ENCODE peak calls at places on chromosomes 7 and 10, in five cellular contexts. W, B, P, K and Q are unnamed samples. For H3K4me1, the result is how much of the 10 kb centered on the place peaks cover.

GRCh38 chr10:78511324-78512204 is 477.9 kb downstream of the RPS24 start:
- DNase-seq in W (no peak), B (no peak), P (no peak), K (no peak), Q (no peak)

GRCh38 chr10:12720217-12720981 is 281.1 kb downstream of the CCDC3 start:
- DNase-seq in W (no peak), B (no peak), P (no peak), K (peak), Q (peak)

GRCh38 chr10:129719889-129720590 is 244.0 kb downstream of the EBF3 start:
- DNase-seq in W (no peak), B (no peak), P (no peak), K (no peak), Q (no peak)

GRCh38 chr7:85172530-85172941 is 14.3 kb downstream of the SEMA3D start:
- DNase-seq in W (no peak), B (no peak), P (no peak), K (no peak), Q (peak)

GRCh38 chr7:122528879-122529481 is 169.9 kb downstream of the RNF133 start:
- DNase-seq in W (peak), B (no peak), P (no peak), K (peak), Q (peak)

GRCh38 chr10:21702633-21703111 is 168.6 kb downstream of the MLLT10 start:
- DNase-seq in W (no peak), B (no peak), P (no peak), K (no peak), Q (no peak)

GRCh38 chr10:67036808-67037207 is 111.0 kb downstream of the LRRTM3 start:
- DNase-seq in W (no peak), B (no peak), P (no peak), K (no peak), Q (no peak)

GRCh38 chr7:116305485-116306408 is 95.4 kb downstream of the TES start:
- DNase-seq in W (no peak), B (no peak), P (no peak), K (peak), Q (peak)

GRCh38 chr7:143458263-143458662 is 15.0 kb downstream of the TAS2R60 start:
- DNase-seq in W (no peak), B (no peak), P (no peak), K (peak), Q (no peak)

GRCh38 chr7:150755473-150756099 is 18.4 kb downstream of the GIMAP5 start:
- DNase-seq in W (no peak), B (no peak), P (no peak), K (no peak), Q (no peak)

GRCh38 chr7:73541722-73542121 is 15.8 kb downstream of the BCL7B start:
- DNase-seq in W (no peak), B (no peak), P (no peak), K (no peak), Q (no peak)

GRCh38 chr7:30082686-30083085 is 52.1 kb upstream of the MTURN start:
- DNase-seq in W (no peak), B (no peak), P (no peak), K (no peak), Q (no peak)

GRCh38 chr10:22684707-22685106 is 29.7 kb downstream of the PIP4K2A start:
- DNase-seq in W (no peak), B (no peak), P (no peak), K (no peak), Q (no peak)

GRCh38 chr10:128016423-128017060 is 109.6 kb downstream of the PTPRE start:
- DNase-seq in W (no peak), B (no peak), P (no peak), K (no peak), Q (no peak)

GRCh38 chr10:1736180-1736971 is 949 bp downstream of the ADARB2 start:
- DNase-seq in W (no peak), B (no peak), P (no peak), K (no peak), Q (no peak)

GRCh38 chr10:86671985-86672710 is 3.8 kb downstream of the LDB3 start:
- DNase-seq in W (no peak), B (no peak), P (no peak), K (no peak), Q (peak)

GRCh38 chr10:3141361-3142005 is 31.1 kb downstream of the PITRM1 start:
- DNase-seq in W (no peak), B (no peak), P (no peak), K (no peak), Q (no peak)

GRCh38 chr10:69224862-69225657 is 4.9 kb downstream of the HKDC1 start:
- DNase-seq in W (no peak), B (no peak), P (no peak), K (no peak), Q (no peak)

GRCh38 chr7:86013662-86014061 is 630.0 kb upstream of the GRM3 start:
- DNase-seq in W (no peak), B (no peak), P (no peak), K (no peak), Q (no peak)

GRCh38 chr10:101570764-101571572 is 17.1 kb downstream of the POLL start:
- DNase-seq in W (no peak), B (no peak), P (no peak), K (peak), Q (no peak)

GRCh38 chr10:48330269-48330668 is 23.8 kb downstream of the MAPK8 start:
- DNase-seq in W (no peak), B (no peak), P (no peak), K (no peak), Q (peak)

GRCh38 chr7:4841007-4841784 is 20.6 kb downstream of the PAPOLB start:
- DNase-seq in W (no peak), B (no peak), P (peak), K (no peak), Q (no peak)
- H2BK12ac ChIP-seq in W (no peak), B (no peak), P (no peak), K (no peak), Q (no peak)

GRCh38 chr7:42090056-42090455 is 147.0 kb downstream of the GLI3 start:
- DNase-seq in W (no peak), B (no peak), P (no peak), K (no peak), Q (peak)
- H3K4me1 ChIP-seq in W (under half), B (under half), P (under half), K (under half), Q (under half)

DNA sequence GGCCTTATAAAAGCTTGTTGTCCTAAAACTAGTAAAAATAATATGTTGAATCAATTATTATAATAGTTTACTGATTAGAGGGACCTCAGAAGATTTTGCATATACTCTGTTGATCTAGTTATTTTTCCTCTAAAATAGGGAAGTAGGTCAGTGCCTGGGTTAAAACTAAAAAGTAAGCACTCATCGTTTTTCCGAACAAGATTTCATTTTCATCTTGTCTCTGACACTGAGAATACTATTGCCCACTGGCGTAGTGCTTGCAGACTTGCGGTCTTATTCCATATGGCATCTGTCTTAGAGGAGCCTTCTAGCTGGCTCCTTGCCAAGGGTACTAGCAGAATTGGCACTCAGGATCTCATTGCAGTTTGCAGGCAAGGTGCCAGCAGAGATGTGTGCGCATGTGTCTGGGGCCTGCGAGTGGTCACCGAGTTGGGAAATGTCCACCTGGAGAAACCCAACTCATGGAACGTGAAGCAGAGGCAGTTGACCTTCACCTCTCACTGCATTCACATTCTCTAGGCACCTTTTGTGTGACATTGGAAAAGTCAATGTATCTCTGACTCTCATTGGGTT is 143.4 kb downstream of the CELF2 start:
- DNase-seq in W (no peak), B (no peak), P (no peak), K (no peak), Q (no peak)
- H3K9ac ChIP-seq in W (no peak), B (no peak), P (no peak), K (no peak), Q (no peak)

DNA sequence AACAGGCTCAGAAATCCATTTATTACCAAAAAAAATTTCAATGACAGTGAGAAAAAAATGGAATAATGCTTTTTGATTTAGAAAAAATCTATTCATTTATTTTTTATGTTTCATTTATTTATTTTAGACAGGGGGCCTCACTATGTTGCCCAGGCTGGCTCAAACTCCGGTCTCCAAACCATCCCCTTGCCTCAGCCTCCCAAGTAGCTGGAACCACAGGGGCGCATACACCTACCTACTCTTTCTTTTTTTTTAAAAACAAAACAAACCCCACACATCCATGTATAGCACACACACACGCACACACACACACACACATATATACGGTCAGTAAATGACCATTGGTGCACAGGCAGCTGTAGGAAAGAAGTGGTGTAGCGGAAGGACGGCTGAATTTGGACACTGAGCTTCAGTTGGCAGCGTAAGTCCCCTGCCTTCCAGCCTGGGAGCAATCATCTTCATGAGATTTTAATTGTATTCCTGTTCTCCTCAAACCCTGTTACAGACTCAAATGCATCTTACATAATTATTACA is 28.8 kb downstream of the ARL4A start:
- DNase-seq in W (no peak), B (peak), P (no peak), K (no peak), Q (no peak)
- H2BK12ac ChIP-seq in W (no peak), B (no peak), P (peak), K (peak), Q (peak)

GRCh38 chr10:71963756-71964668 is at the start of gene CHST3:
- DNase-seq in W (peak), B (peak), P (peak), K (peak), Q (peak)

GRCh38 chr10:71963351-71963755 is 842 bp upstream of the CHST3 start:
- DNase-seq in W (no peak), B (no peak), P (peak), K (no peak), Q (no peak)

GRCh38 chr10:71964669-71965515 is 697 bp downstream of the CHST3 start:
- DNase-seq in W (no peak), B (peak), P (peak), K (peak), Q (peak)

GRCh38 chr10:71966046-71967004 is 2.1 kb downstream of the CHST3 start:
- DNase-seq in W (no peak), B (no peak), P (no peak), K (no peak), Q (peak)

DNA sequence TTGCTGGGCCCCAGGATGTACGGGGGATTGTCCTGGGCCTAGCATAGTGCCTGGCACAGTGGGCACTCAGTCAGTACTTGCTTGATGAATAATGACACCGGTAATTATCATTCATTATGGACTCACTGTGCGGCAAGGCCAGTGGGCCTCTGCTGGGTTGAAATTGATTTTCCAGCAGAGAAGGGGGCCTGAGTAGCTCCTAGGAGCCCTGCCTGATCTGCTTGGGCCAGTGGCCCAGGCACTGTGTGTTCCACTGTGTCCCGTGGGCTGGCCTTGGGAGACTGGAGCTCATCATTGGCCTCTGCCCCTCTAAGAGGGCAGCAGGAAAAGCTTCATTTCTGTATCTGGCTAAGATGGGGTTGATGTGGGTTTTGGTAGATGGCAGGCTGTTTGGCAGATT is 1.4 kb downstream of the CHST3 start:
- DNase-seq in W (no peak), B (no peak), P (no peak), K (no peak), Q (no peak)
- H3K4me1 ChIP-seq in W (under half), B (under half), P (under half), K (under half), Q (under half)

DNA sequence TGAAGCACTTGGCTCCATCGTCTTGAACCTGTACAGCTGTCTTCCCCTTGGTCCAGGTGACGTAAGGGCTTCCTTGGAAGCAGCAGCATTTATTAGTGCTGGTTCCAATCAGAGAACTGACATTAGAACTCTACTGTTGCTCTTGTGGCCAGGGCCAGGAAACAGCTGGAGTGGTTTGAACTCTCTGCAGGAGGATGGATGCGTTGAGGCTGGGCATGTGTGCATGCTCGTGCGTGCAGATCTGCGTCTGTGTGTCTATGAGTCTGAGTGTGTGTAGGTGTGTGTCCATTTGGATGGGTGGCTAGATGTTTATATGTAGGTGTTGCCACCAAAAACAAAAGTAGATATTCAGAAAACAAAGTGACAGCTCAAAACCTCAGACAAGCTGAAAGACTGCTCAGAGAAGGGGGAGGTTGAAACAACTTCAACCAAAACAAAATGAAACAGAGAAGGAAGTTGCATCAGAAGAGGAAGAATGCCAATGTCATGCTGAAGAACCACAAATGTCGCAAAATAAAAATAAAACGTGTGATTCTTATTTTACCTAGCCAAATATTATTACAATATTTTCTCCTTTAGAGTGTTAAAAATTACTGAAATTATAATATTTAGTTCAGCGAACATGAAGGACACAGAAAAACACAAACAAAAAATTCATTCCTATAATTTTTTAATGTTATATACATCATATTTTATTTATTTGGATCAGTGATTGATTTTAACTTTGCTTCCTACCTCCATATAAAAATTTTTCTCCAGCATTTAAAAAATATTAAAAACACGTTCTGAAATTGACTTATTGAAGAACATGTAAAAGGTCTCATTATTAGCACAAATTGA is 96.1 kb upstream of the MKLN1 start:
- DNase-seq in W (no peak), B (no peak), P (no peak), K (no peak), Q (peak)
- H3K9ac ChIP-seq in W (no peak), B (no peak), P (no peak), K (no peak), Q (peak)

DNA sequence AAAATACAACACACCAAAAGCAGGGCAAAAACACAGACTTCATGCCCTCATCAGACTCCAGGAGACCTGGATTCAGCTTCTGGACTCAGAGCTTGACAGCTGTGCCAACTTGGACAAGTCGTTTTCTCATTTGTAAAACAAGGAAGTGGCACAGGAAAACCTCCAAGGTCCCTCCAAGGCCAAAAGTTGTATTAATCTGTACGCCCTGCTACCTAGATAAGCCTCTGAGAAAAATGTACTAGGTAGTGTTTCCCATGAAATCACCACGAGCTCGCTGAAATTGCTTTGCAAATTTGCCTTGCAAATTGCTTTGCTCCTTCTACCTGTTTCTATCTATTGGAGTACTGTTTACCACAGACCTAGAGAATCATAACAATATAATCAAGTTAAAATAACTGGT is 157.9 kb upstream of the CHST15 start:
- DNase-seq in W (no peak), B (no peak), P (no peak), K (no peak), Q (no peak)
- H2BK12ac ChIP-seq in W (no peak), B (no peak), P (no peak), K (no peak), Q (no peak)

DNA sequence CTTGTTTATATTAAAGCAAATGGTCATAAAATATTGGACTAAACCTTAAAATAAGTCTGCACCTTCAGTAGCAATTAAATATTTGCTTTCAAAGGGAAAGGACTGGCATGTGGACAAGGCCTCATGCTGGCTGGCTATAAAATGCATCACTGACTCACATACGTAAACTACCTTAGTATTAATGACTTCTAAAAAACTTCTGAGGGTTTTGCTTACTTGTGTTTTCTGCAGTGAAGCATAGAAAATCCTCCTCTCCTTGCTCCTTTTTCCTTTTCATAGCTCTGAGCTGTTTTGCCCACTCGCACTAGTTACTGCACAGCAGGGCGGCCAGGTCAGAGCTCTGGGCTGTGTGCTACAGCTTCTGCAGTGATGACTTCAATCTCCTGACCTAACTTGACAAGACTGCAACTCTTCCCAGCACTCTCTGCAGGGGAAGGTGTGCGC is 82.3 kb downstream of the CUL2 start:
- DNase-seq in W (no peak), B (no peak), P (no peak), K (peak), Q (no peak)
- H3K4me1 ChIP-seq in W (under half), B (under half), P (under half), K (under half), Q (under half)

GRCh38 chr10:26437637-26438461 is at the start of gene APBB1IP:
- DNase-seq in W (no peak), B (peak), P (peak), K (peak), Q (no peak)

GRCh38 chr10:26439436-26440090 is 1.4 kb downstream of the APBB1IP start:
- DNase-seq in W (no peak), B (no peak), P (no peak), K (peak), Q (no peak)

GRCh38 chr10:26440091-26440445 is 1.9 kb downstream of the APBB1IP start:
- DNase-seq in W (no peak), B (no peak), P (no peak), K (no peak), Q (no peak)

GRCh38 chr10:26436848-26437247 is 1.3 kb upstream of the APBB1IP start:
- DNase-seq in W (no peak), B (no peak), P (no peak), K (no peak), Q (no peak)

GRCh38 chr10:26438534-26439269 is 561 bp downstream of the APBB1IP start:
- DNase-seq in W (no peak), B (peak), P (peak), K (peak), Q (no peak)
- H3K9ac ChIP-seq in W (no peak), B (no peak), P (no peak), K (no peak), Q (peak)

GRCh38 chr7:139714163-139714901 is 63.5 kb downstream of the HIPK2 start:
- DNase-seq in W (no peak), B (peak), P (no peak), K (peak), Q (no peak)

GRCh38 chr7:139711991-139712753 is 65.6 kb downstream of the HIPK2 start:
- DNase-seq in W (no peak), B (peak), P (no peak), K (no peak), Q (no peak)

GRCh38 chr7:139715194-139715815 is 62.5 kb downstream of the HIPK2 start:
- DNase-seq in W (no peak), B (no peak), P (no peak), K (no peak), Q (no peak)

GRCh38 chr7:139713835-139714162 is 64.0 kb downstream of the HIPK2 start:
- DNase-seq in W (no peak), B (no peak), P (no peak), K (no peak), Q (no peak)

DNA sequence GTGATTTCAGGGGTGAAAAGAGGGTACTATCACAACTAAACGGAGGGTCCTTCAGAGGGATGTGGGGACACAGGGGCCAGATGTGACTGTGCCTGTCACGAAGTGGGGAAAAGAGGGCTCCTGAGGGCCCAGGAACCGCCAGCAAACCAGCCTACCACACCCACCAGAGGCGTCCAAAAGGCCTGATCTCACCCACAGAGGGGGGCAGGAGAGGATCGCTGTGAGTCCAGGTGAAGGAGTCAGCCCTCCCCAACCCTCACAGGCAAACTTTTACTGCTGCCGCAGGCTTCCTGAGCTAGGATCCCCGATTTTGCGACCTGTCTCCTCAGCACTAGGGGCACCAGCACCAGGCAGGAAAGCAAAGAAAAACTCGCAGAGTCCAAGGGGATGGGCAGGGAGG is 64.7 kb downstream of the HIPK2 start:
- DNase-seq in W (no peak), B (no peak), P (no peak), K (no peak), Q (no peak)
- H2BK12ac ChIP-seq in W (no peak), B (no peak), P (peak), K (no peak), Q (no peak)